ENCODE peak calls at places on chromosome 4, in eight cellular contexts. Z, K, J, I, F, P, S and B are unnamed samples.
A peak's percentile ranks its signal among the peaks of the same experiment; 100 is the strongest.

GRCh38 chr4:42306221-42307109 is 90.8 kb upstream of the SHISA3 start:
- DNase-seq in Z (no peak), K (no peak), J (no peak), I (no peak), F (no peak), P (no peak), S (no peak), B (no peak)

GRCh38 chr4:164977243-164978164 is at the start of gene TRIM61:
- DNase-seq in Z (no peak), K (no peak), J (peak; percentile 70), I (peak; percentile 62), F (peak; percentile 25), P (peak; percentile 61), S (peak; percentile 22), B (no peak)

GRCh38 chr4:95362906-95363578 is 185.7 kb downstream of the UNC5C start:
- DNase-seq in Z (peak; percentile 54), K (no peak), J (peak; percentile 32), I (no peak), F (no peak), P (peak; percentile 0), S (peak; percentile 6), B (no peak)

GRCh38 chr4:121873604-121874003 is 3.3 kb upstream of the BBS7 start:
- DNase-seq in Z (no peak), K (no peak), J (no peak), I (no peak), F (no peak), P (no peak), S (no peak), B (no peak)

GRCh38 chr4:97691111-97691605 is 452.1 kb downstream of the STPG2 start:
- DNase-seq in Z (no peak), K (no peak), J (no peak), I (no peak), F (no peak), P (no peak), S (no peak), B (no peak)

GRCh38 chr4:137125011-137125410 is 407.3 kb downstream of the PCDH18 start:
- DNase-seq in Z (no peak), K (no peak), J (peak; percentile 74), I (no peak), F (no peak), P (peak; percentile 13), S (peak; percentile 7), B (no peak)

GRCh38 chr4:105022811-105023667 is 123.6 kb upstream of the TET2 start:
- DNase-seq in Z (no peak), K (no peak), J (peak; percentile 9), I (no peak), F (no peak), P (peak; percentile 13), S (no peak), B (no peak)

GRCh38 chr4:87532109-87532508 is 2.9 kb upstream of the SPARCL1 start:
- DNase-seq in Z (no peak), K (no peak), J (no peak), I (no peak), F (no peak), P (no peak), S (no peak), B (no peak)

GRCh38 chr4:40309250-40309774 is 25.8 kb upstream of the CHRNA9 start:
- DNase-seq in Z (peak; percentile 86), K (peak; percentile 97), J (peak; percentile 94), I (peak; percentile 88), F (peak; percentile 94), P (peak; percentile 64), S (peak; percentile 99), B (peak; percentile 86)

GRCh38 chr4:123449780-123450179 is 53.2 kb downstream of the SPRY1 start:
- DNase-seq in Z (peak; percentile 43), K (no peak), J (peak; percentile 23), I (no peak), F (no peak), P (no peak), S (no peak), B (no peak)

GRCh38 chr4:88522702-88523324 is 763 bp downstream of the PYURF start:
- DNase-seq in Z (peak; percentile 54), K (peak; percentile 68), J (peak; percentile 21), I (no peak), F (peak; percentile 30), P (peak; percentile 43), S (peak; percentile 53), B (peak; percentile 19)

GRCh38 chr4:3010577-3010976 is 47.2 kb downstream of the GRK4 start:
- DNase-seq in Z (no peak), K (no peak), J (no peak), I (no peak), F (no peak), P (no peak), S (no peak), B (no peak)

GRCh38 chr4:89486042-89486441 is 178.4 kb upstream of the GPRIN3 start:
- DNase-seq in Z (peak; percentile 86), K (no peak), J (no peak), I (no peak), F (no peak), P (no peak), S (no peak), B (no peak)

DNA sequence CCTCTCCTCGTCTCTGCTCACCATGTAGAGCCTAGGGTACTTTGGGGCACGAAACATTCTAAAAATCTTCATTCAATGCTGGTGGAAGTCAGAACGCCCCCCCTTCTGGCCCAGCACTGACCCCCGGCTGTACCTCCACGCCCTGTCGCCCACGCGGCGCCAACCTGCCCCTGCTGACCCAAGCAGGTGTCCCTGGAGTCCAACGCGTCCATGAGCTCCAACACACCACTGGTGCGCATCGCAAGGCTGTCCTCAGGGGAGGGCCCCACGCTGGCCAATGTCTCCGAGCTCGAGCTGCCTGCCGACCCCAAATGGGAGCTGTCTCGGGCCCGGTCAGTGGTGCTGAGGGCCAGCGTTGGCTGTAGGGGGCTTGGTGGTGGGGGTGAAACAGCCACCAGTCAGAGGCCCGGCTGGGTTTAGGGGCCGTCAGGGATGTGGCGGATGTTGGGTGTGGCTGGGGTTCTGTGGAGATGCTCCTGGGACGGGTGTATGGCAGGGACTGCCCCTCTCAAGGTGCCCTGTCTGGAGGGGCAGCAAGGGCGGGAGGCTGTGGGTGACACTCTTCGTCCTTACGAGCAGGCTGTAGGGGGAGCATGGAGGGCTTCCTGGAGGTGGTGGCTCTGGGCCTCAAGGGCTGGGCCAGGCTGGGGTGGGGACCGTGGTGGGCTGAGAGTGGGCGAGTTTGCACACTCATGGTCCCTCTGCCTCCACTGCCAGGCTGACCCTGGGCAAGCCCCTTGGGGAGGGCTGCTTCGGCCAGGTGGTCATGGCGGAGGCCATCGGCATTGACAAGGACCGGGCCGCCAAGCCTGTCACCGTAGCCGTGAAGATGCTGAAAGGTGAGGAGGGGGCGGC is 11.8 kb downstream of the FGFR3 start:
- DNase-seq in Z (no peak), K (no peak), J (no peak), I (no peak), F (no peak), P (no peak), S (no peak), B (no peak)
- H3K36me3 ChIP-seq in Z (no peaks in the 10 kb centered on the region), K (peaks cover 4% of the 10 kb centered on the region), J (no peaks in the 10 kb centered on the region), I (peaks cover 15% of the 10 kb centered on the region), F (no peaks in the 10 kb centered on the region), P (no peaks in the 10 kb centered on the region), S (no peaks in the 10 kb centered on the region), B (peaks cover 2% of the 10 kb centered on the region)

GRCh38 chr4:84697159-84697558 is 114.2 kb downstream of the CDS1 start:
- DNase-seq in Z (no peak), K (no peak), J (no peak), I (no peak), F (no peak), P (no peak), S (no peak), B (no peak)

GRCh38 chr4:84697615-84698201 is 114.8 kb downstream of the CDS1 start:
- DNase-seq in Z (no peak), K (no peak), J (no peak), I (no peak), F (no peak), P (no peak), S (no peak), B (no peak)

GRCh38 chr4:84698962-84699671 is 116.2 kb downstream of the CDS1 start:
- DNase-seq in Z (no peak), K (no peak), J (no peak), I (no peak), F (no peak), P (no peak), S (no peak), B (peak; percentile 27)
- H3K36me3 ChIP-seq in Z (peaks cover 19% of the 10 kb centered on the region), K (peaks cover 8% of the 10 kb centered on the region), J (peaks cover 20% of the 10 kb centered on the region), I (peaks cover 21% of the 10 kb centered on the region), F (no peaks in the 10 kb centered on the region), P (peaks cover 7% of the 10 kb centered on the region), S (no peaks in the 10 kb centered on the region), B (peaks cover 3% of the 10 kb centered on the region)

DNA sequence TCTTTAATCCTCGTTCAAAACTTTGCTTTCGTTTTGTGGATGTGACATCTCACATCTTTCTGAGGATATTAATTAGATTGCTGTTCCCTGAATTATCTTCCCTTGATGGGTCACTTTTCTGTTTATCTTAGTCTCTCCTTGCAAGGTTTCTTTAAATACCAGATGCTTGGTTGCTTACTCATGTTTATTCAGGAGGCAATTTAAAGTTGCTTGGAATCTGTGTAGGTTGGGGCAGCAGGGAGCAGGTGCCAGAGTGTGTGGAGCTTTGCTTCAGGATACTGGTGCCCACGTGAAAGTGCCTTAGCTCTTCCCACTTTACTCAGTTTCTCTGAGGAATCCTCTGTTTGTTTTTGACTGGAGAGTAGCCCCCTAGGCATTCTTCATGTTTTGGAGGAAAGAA is 24.0 kb downstream of the ANAPC4 start:
- DNase-seq in Z (no peak), K (no peak), J (no peak), I (no peak), F (no peak), P (no peak), S (no peak), B (peak; percentile 9)
- H3K36me3 ChIP-seq in Z (peaks cover 15% of the 10 kb centered on the region), K (peaks cover 14% of the 10 kb centered on the region), J (peaks cover 36% of the 10 kb centered on the region), I (peaks cover 24% of the 10 kb centered on the region), F (no peaks in the 10 kb centered on the region), P (peaks cover 16% of the 10 kb centered on the region), S (no peaks in the 10 kb centered on the region), B (peaks cover 2% of the 10 kb centered on the region)

GRCh38 chr4:7854211-7854610 is 85.5 kb downstream of the AFAP1 start:
- DNase-seq in Z (no peak), K (no peak), J (no peak), I (no peak), F (no peak), P (no peak), S (no peak), B (no peak)

GRCh38 chr4:7852568-7853185 is 87.0 kb downstream of the AFAP1 start:
- DNase-seq in Z (no peak), K (no peak), J (no peak), I (no peak), F (no peak), P (no peak), S (no peak), B (no peak)

GRCh38 chr4:7847206-7847605 is 92.5 kb downstream of the AFAP1 start:
- DNase-seq in Z (no peak), K (no peak), J (no peak), I (no peak), F (no peak), P (no peak), S (no peak), B (no peak)

GRCh38 chr4:7853271-7853670 is 86.4 kb downstream of the AFAP1 start:
- DNase-seq in Z (no peak), K (no peak), J (no peak), I (no peak), F (no peak), P (no peak), S (no peak), B (no peak)

DNA sequence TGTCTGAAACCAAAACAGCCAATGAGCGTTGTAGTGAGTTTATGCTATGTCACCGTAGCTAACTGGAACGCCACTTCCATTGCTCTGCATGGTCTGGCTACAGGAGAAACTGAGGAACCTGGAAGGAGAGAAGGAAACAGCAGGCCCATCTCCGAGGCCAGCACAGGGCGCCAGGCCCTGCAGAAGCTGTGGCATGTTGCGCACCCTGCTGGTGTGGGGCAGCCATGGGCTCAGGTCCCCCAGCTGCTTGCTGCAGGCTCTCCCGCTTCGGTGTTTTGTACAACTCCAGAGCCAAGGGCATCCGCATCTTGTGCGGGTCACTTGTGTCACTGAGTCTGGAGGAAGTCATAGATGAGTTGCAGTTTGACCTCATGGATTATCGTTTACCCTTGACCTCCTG is 89.2 kb downstream of the AFAP1 start:
- DNase-seq in Z (no peak), K (no peak), J (no peak), I (no peak), F (no peak), P (no peak), S (no peak), B (no peak)
- H3K36me3 ChIP-seq in Z (peaks cover 41% of the 10 kb centered on the region), K (no peaks in the 10 kb centered on the region), J (peaks cover 19% of the 10 kb centered on the region), I (peaks cover 18% of the 10 kb centered on the region), F (no peaks in the 10 kb centered on the region), P (peaks cover 21% of the 10 kb centered on the region), S (no peaks in the 10 kb centered on the region), B (no peaks in the 10 kb centered on the region)